ENCODE peak calls at places on chromosomes 2 and 18, in ten cellular contexts. Z is ELF-1, Q is progenitor cell of endocrine pancreas, K is substantia nigra, V is pancreas, G is GM12892, A is ELR, I is Calu3, D is tibial nerve, U is HT-29. J is an unnamed sample.

GRCh38 chr2:112794131-112794733 is 9.9 kb upstream of the IL1A start:
- DNase-seq in Z (no peak), Q (no peak), K (no peak), V (no peak), G (no peak), A (peak), I (peak), D (no peak), U (peak), J (no peak)

GRCh38 chr2:135916232-135916631 is 40.0 kb upstream of the MCM6 start:
- DNase-seq in Z (no peak), Q (no peak), K (no peak), V (no peak), G (no peak), A (peak), I (no peak), D (no peak), U (peak), J (peak)

GRCh38 chr2:190272457-190272842 is 47.2 kb downstream of the HIBCH start:
- DNase-seq in Z (no peak), Q (no peak), K (no peak), V (no peak), G (no peak), A (no peak), I (no peak), D (no peak), U (no peak), J (no peak)

GRCh38 chr2:47688561-47688960 is 94.4 kb upstream of the MSH6 start:
- DNase-seq in Z (no peak), Q (no peak), K (no peak), V (no peak), G (no peak), A (no peak), I (peak), D (no peak), U (no peak), J (no peak)

GRCh38 chr18:36758001-36758400 is 70.8 kb downstream of the TPGS2 start:
- DNase-seq in Z (no peak), Q (no peak), K (no peak), V (no peak), G (no peak), A (peak), I (no peak), D (no peak), U (no peak), J (no peak)

GRCh38 chr2:239590995-239591915 is 190.4 kb upstream of the HDAC4 start:
- DNase-seq in Z (no peak), Q (no peak), K (no peak), V (no peak), G (no peak), A (no peak), I (no peak), D (no peak), U (no peak), J (no peak)

GRCh38 chr18:34650121-34650545 is 60.0 kb upstream of the DTNA start:
- DNase-seq in Z (no peak), Q (no peak), K (no peak), V (no peak), G (no peak), A (no peak), I (no peak), D (no peak), U (no peak), J (no peak)

GRCh38 chr2:236517463-236518077 is 52.1 kb upstream of the ACKR3 start:
- DNase-seq in Z (no peak), Q (no peak), K (no peak), V (no peak), G (no peak), A (no peak), I (no peak), D (no peak), U (no peak), J (no peak)

GRCh38 chr2:105800036-105800755 is 55.5 kb downstream of the NCK2 start:
- DNase-seq in Z (no peak), Q (no peak), K (no peak), V (no peak), G (no peak), A (no peak), I (no peak), D (no peak), U (no peak), J (peak)

GRCh38 chr18:58901783-58902182 is 37.1 kb downstream of the ZNF532 start:
- DNase-seq in Z (no peak), Q (no peak), K (no peak), V (no peak), G (no peak), A (no peak), I (no peak), D (no peak), U (no peak), J (no peak)

GRCh38 chr2:95274291-95275150 is at the start of gene PROM2:
- DNase-seq in Z (peak), Q (peak), K (no peak), V (peak), G (no peak), A (no peak), I (peak), D (no peak), U (peak), J (no peak)

GRCh38 chr2:84850471-84850870 is 30.4 kb downstream of the TRABD2A start:
- DNase-seq in Z (no peak), Q (no peak), K (no peak), V (no peak), G (no peak), A (no peak), I (no peak), D (no peak), U (no peak), J (no peak)

J was measured in naive thymus-derived CD4-positive, alpha-beta T cell.